ENCODE peak calls at places on chromosome 13, in ten cellular contexts. One of them, this sample, is unnamed.

GRCh38 chr13:47025791-47026419 is 129.1 kb upstream of the HTR2A start:
- DNase-seq in heart right ventricle: no peak
- DNase-seq in effector memory CD4-positive, alpha-beta T cell: no peak
- DNase-seq in choroid plexus epithelial cell: no peak
- DNase-seq in iPS DF 6.9: no peak
- DNase-seq in AG10803: no peak
- DNase-seq in cardiac fibroblast: no peak
- DNase-seq in esophagus squamous epithelium: no peak
- DNase-seq in MG63: no peak
- DNase-seq in right atrium auricular region: no peak
- DNase-seq in this sample: peak

GRCh38 chr13:68509734-68510621 is 1279.8 kb upstream of the PCDH9 start:
- DNase-seq in AG10803: no peak
- DNase-seq in iPS DF 6.9: no peak
- DNase-seq in right atrium auricular region: no peak
- DNase-seq in heart right ventricle: no peak
- DNase-seq in MG63: no peak
- DNase-seq in cardiac fibroblast: no peak
- DNase-seq in esophagus squamous epithelium: no peak
- DNase-seq in choroid plexus epithelial cell: no peak
- DNase-seq in effector memory CD4-positive, alpha-beta T cell: no peak
- DNase-seq in this sample: no peak

GRCh38 chr13:110070511-110071120 is 236.3 kb downstream of the COL4A1 start:
- DNase-seq in cardiac fibroblast: peak
- DNase-seq in iPS DF 6.9: no peak
- DNase-seq in right atrium auricular region: no peak
- DNase-seq in MG63: no peak
- DNase-seq in effector memory CD4-positive, alpha-beta T cell: no peak
- DNase-seq in AG10803: peak
- DNase-seq in choroid plexus epithelial cell: peak
- DNase-seq in heart right ventricle: no peak
- DNase-seq in esophagus squamous epithelium: no peak
- DNase-seq in this sample: peak

GRCh38 chr13:35923347-35923746 is 207.8 kb downstream of the DCLK1 start:
- DNase-seq in right atrium auricular region: no peak
- DNase-seq in MG63: peak
- DNase-seq in cardiac fibroblast: peak
- DNase-seq in effector memory CD4-positive, alpha-beta T cell: no peak
- DNase-seq in iPS DF 6.9: no peak
- DNase-seq in heart right ventricle: peak
- DNase-seq in AG10803: peak
- DNase-seq in choroid plexus epithelial cell: peak
- DNase-seq in esophagus squamous epithelium: no peak
- DNase-seq in this sample: peak

GRCh38 chr13:103772576-103772975 is 706.4 kb upstream of the SLC10A2 start:
- DNase-seq in AG10803: no peak
- DNase-seq in cardiac fibroblast: no peak
- DNase-seq in right atrium auricular region: no peak
- DNase-seq in effector memory CD4-positive, alpha-beta T cell: no peak
- DNase-seq in choroid plexus epithelial cell: no peak
- DNase-seq in heart right ventricle: no peak
- DNase-seq in esophagus squamous epithelium: no peak
- DNase-seq in iPS DF 6.9: peak
- DNase-seq in MG63: no peak
- DNase-seq in this sample: no peak

GRCh38 chr13:111940892-111941291 is 126.1 kb upstream of the SOX1 start:
- DNase-seq in right atrium auricular region: peak
- DNase-seq in heart right ventricle: no peak
- DNase-seq in cardiac fibroblast: no peak
- DNase-seq in effector memory CD4-positive, alpha-beta T cell: no peak
- DNase-seq in choroid plexus epithelial cell: no peak
- DNase-seq in MG63: no peak
- DNase-seq in esophagus squamous epithelium: no peak
- DNase-seq in AG10803: no peak
- DNase-seq in iPS DF 6.9: no peak
- DNase-seq in this sample: no peak

GRCh38 chr13:25200783-25201182 is 28.7 kb upstream of the AMER2 start:
- DNase-seq in heart right ventricle: no peak
- DNase-seq in choroid plexus epithelial cell: peak
- DNase-seq in effector memory CD4-positive, alpha-beta T cell: no peak
- DNase-seq in iPS DF 6.9: no peak
- DNase-seq in esophagus squamous epithelium: no peak
- DNase-seq in cardiac fibroblast: no peak
- DNase-seq in MG63: no peak
- DNase-seq in right atrium auricular region: no peak
- DNase-seq in AG10803: no peak
- DNase-seq in this sample: peak

GRCh38 chr13:110352735-110353134 is 45.7 kb downstream of the COL4A2 start:
- DNase-seq in choroid plexus epithelial cell: no peak
- DNase-seq in MG63: no peak
- DNase-seq in heart right ventricle: no peak
- DNase-seq in cardiac fibroblast: no peak
- DNase-seq in esophagus squamous epithelium: no peak
- DNase-seq in right atrium auricular region: no peak
- DNase-seq in effector memory CD4-positive, alpha-beta T cell: no peak
- DNase-seq in AG10803: no peak
- DNase-seq in iPS DF 6.9: peak
- DNase-seq in this sample: no peak

GRCh38 chr13:72462726-72463125 is 264.7 kb downstream of the MZT1 start:
- DNase-seq in heart right ventricle: no peak
- DNase-seq in esophagus squamous epithelium: no peak
- DNase-seq in right atrium auricular region: no peak
- DNase-seq in choroid plexus epithelial cell: no peak
- DNase-seq in MG63: no peak
- DNase-seq in iPS DF 6.9: no peak
- DNase-seq in cardiac fibroblast: no peak
- DNase-seq in effector memory CD4-positive, alpha-beta T cell: no peak
- DNase-seq in AG10803: no peak
- DNase-seq in this sample: no peak

GRCh38 chr13:77150651-77151050 is 123.7 kb upstream of the FBXL3 start:
- DNase-seq in choroid plexus epithelial cell: no peak
- DNase-seq in cardiac fibroblast: no peak
- DNase-seq in right atrium auricular region: no peak
- DNase-seq in iPS DF 6.9: no peak
- DNase-seq in AG10803: no peak
- DNase-seq in heart right ventricle: no peak
- DNase-seq in MG63: no peak
- DNase-seq in esophagus squamous epithelium: no peak
- DNase-seq in effector memory CD4-positive, alpha-beta T cell: no peak
- DNase-seq in this sample: no peak

GRCh38 chr13:74825170-74825948 is 656.6 kb downstream of the TBC1D4 start:
- DNase-seq in choroid plexus epithelial cell: peak
- DNase-seq in cardiac fibroblast: peak
- DNase-seq in AG10803: peak
- DNase-seq in heart right ventricle: no peak
- DNase-seq in iPS DF 6.9: no peak
- DNase-seq in esophagus squamous epithelium: no peak
- DNase-seq in right atrium auricular region: no peak
- DNase-seq in effector memory CD4-positive, alpha-beta T cell: no peak
- DNase-seq in MG63: no peak
- DNase-seq in this sample: peak

GRCh38 chr13:79457948-79458347 is 23.0 kb upstream of the NDFIP2 start:
- DNase-seq in effector memory CD4-positive, alpha-beta T cell: no peak
- DNase-seq in iPS DF 6.9: no peak
- DNase-seq in esophagus squamous epithelium: no peak
- DNase-seq in MG63: peak
- DNase-seq in AG10803: peak
- DNase-seq in choroid plexus epithelial cell: peak
- DNase-seq in cardiac fibroblast: peak
- DNase-seq in heart right ventricle: no peak
- DNase-seq in right atrium auricular region: no peak
- DNase-seq in this sample: peak

GRCh38 chr13:90800082-90800746 is 547.3 kb upstream of the MIR17HG start:
- DNase-seq in heart right ventricle: peak
- DNase-seq in esophagus squamous epithelium: no peak
- DNase-seq in cardiac fibroblast: peak
- DNase-seq in choroid plexus epithelial cell: peak
- DNase-seq in iPS DF 6.9: no peak
- DNase-seq in AG10803: no peak
- DNase-seq in right atrium auricular region: peak
- DNase-seq in effector memory CD4-positive, alpha-beta T cell: no peak
- DNase-seq in MG63: no peak
- DNase-seq in this sample: peak

GRCh38 chr13:89923731-89924130 is 1423.8 kb upstream of the MIR17HG start:
- DNase-seq in right atrium auricular region: no peak
- DNase-seq in choroid plexus epithelial cell: peak
- DNase-seq in AG10803: no peak
- DNase-seq in esophagus squamous epithelium: no peak
- DNase-seq in iPS DF 6.9: no peak
- DNase-seq in cardiac fibroblast: peak
- DNase-seq in effector memory CD4-positive, alpha-beta T cell: no peak
- DNase-seq in MG63: no peak
- DNase-seq in heart right ventricle: no peak
- DNase-seq in this sample: peak

GRCh38 chr13:100428966-100429365 is 159.6 kb downstream of the GGACT start:
- DNase-seq in heart right ventricle: no peak
- DNase-seq in AG10803: no peak
- DNase-seq in effector memory CD4-positive, alpha-beta T cell: no peak
- DNase-seq in cardiac fibroblast: peak
- DNase-seq in choroid plexus epithelial cell: peak
- DNase-seq in iPS DF 6.9: no peak
- DNase-seq in MG63: no peak
- DNase-seq in right atrium auricular region: no peak
- DNase-seq in esophagus squamous epithelium: no peak
- DNase-seq in this sample: no peak

GRCh38 chr13:90448466-90449037 is 898.9 kb upstream of the MIR17HG start:
- DNase-seq in MG63: no peak
- DNase-seq in iPS DF 6.9: no peak
- DNase-seq in AG10803: peak
- DNase-seq in cardiac fibroblast: peak
- DNase-seq in right atrium auricular region: no peak
- DNase-seq in esophagus squamous epithelium: no peak
- DNase-seq in heart right ventricle: no peak
- DNase-seq in choroid plexus epithelial cell: peak
- DNase-seq in effector memory CD4-positive, alpha-beta T cell: no peak
- DNase-seq in this sample: peak

GRCh38 chr13:99214232-99214631 is 13.6 kb downstream of the UBAC2 start:
- DNase-seq in effector memory CD4-positive, alpha-beta T cell: no peak
- DNase-seq in cardiac fibroblast: no peak
- DNase-seq in choroid plexus epithelial cell: no peak
- DNase-seq in esophagus squamous epithelium: no peak
- DNase-seq in right atrium auricular region: peak
- DNase-seq in MG63: no peak
- DNase-seq in iPS DF 6.9: no peak
- DNase-seq in heart right ventricle: no peak
- DNase-seq in AG10803: no peak
- DNase-seq in this sample: no peak

GRCh38 chr13:108268713-108269112 is 805 bp upstream of the TNFSF13B start:
- DNase-seq in heart right ventricle: no peak
- DNase-seq in right atrium auricular region: no peak
- DNase-seq in effector memory CD4-positive, alpha-beta T cell: no peak
- DNase-seq in choroid plexus epithelial cell: no peak
- DNase-seq in MG63: no peak
- DNase-seq in iPS DF 6.9: no peak
- DNase-seq in esophagus squamous epithelium: no peak
- DNase-seq in cardiac fibroblast: no peak
- DNase-seq in AG10803: no peak
- DNase-seq in this sample: no peak

GRCh38 chr13:108270442-108270841 is 924 bp downstream of the TNFSF13B start:
- DNase-seq in iPS DF 6.9: no peak
- DNase-seq in right atrium auricular region: no peak
- DNase-seq in AG10803: no peak
- DNase-seq in MG63: no peak
- DNase-seq in effector memory CD4-positive, alpha-beta T cell: no peak
- DNase-seq in cardiac fibroblast: no peak
- DNase-seq in choroid plexus epithelial cell: no peak
- DNase-seq in esophagus squamous epithelium: no peak
- DNase-seq in heart right ventricle: no peak
- DNase-seq in this sample: no peak

GRCh38 chr13:108272333-108272732 is 2.8 kb downstream of the TNFSF13B start:
- DNase-seq in iPS DF 6.9: no peak
- DNase-seq in effector memory CD4-positive, alpha-beta T cell: no peak
- DNase-seq in MG63: no peak
- DNase-seq in choroid plexus epithelial cell: peak
- DNase-seq in right atrium auricular region: no peak
- DNase-seq in heart right ventricle: no peak
- DNase-seq in esophagus squamous epithelium: no peak
- DNase-seq in AG10803: no peak
- DNase-seq in cardiac fibroblast: no peak
- DNase-seq in this sample: no peak

GRCh38 chr13:108267338-108267737 is 2.2 kb upstream of the TNFSF13B start:
- DNase-seq in effector memory CD4-positive, alpha-beta T cell: no peak
- DNase-seq in iPS DF 6.9: no peak
- DNase-seq in cardiac fibroblast: no peak
- DNase-seq in MG63: no peak
- DNase-seq in choroid plexus epithelial cell: no peak
- DNase-seq in esophagus squamous epithelium: no peak
- DNase-seq in heart right ventricle: no peak
- DNase-seq in AG10803: no peak
- DNase-seq in right atrium auricular region: no peak
- DNase-seq in this sample: no peak

GRCh38 chr13:108269601-108270328 is at the start of gene TNFSF13B:
- DNase-seq in cardiac fibroblast: peak
- DNase-seq in right atrium auricular region: peak
- DNase-seq in heart right ventricle: peak
- DNase-seq in choroid plexus epithelial cell: peak
- DNase-seq in esophagus squamous epithelium: no peak
- DNase-seq in AG10803: peak
- DNase-seq in effector memory CD4-positive, alpha-beta T cell: peak
- DNase-seq in iPS DF 6.9: peak
- DNase-seq in MG63: peak
- DNase-seq in this sample: peak
- H3K4me3 ChIP-seq in cardiac fibroblast: peak
- H3K4me3 ChIP-seq in right atrium auricular region: peak
- H3K4me3 ChIP-seq in heart right ventricle: peak
- H3K4me3 ChIP-seq in choroid plexus epithelial cell: peak
- H3K4me3 ChIP-seq in esophagus squamous epithelium: peak
- H3K4me3 ChIP-seq in AG10803: peak
- H3K4me3 ChIP-seq in effector memory CD4-positive, alpha-beta T cell: peak
- H3K4me3 ChIP-seq in iPS DF 6.9: no peak
- H3K4me3 ChIP-seq in MG63: peak
- H3K4me3 ChIP-seq in this sample: peak

GRCh38 chr13:27921421-27921960 is 1.7 kb downstream of the PDX1 start:
- DNase-seq in heart right ventricle: no peak
- DNase-seq in effector memory CD4-positive, alpha-beta T cell: no peak
- DNase-seq in iPS DF 6.9: no peak
- DNase-seq in choroid plexus epithelial cell: no peak
- DNase-seq in esophagus squamous epithelium: no peak
- DNase-seq in cardiac fibroblast: no peak
- DNase-seq in right atrium auricular region: no peak
- DNase-seq in MG63: no peak
- DNase-seq in AG10803: no peak
- DNase-seq in this sample: no peak
- H3K4me3 ChIP-seq in heart right ventricle: peak
- H3K4me3 ChIP-seq in effector memory CD4-positive, alpha-beta T cell: peak
- H3K4me3 ChIP-seq in iPS DF 6.9: no peak
- H3K4me3 ChIP-seq in choroid plexus epithelial cell: no peak
- H3K4me3 ChIP-seq in esophagus squamous epithelium: peak
- H3K4me3 ChIP-seq in cardiac fibroblast: peak
- H3K4me3 ChIP-seq in right atrium auricular region: no peak
- H3K4me3 ChIP-seq in MG63: no peak
- H3K4me3 ChIP-seq in AG10803: peak
- H3K4me3 ChIP-seq in this sample: peak

GRCh38 chr13:48749144-48749543 is 95.4 kb downstream of the CYSLTR2 start:
- DNase-seq in heart right ventricle: no peak
- DNase-seq in cardiac fibroblast: peak
- DNase-seq in AG10803: peak
- DNase-seq in right atrium auricular region: no peak
- DNase-seq in choroid plexus epithelial cell: peak
- DNase-seq in iPS DF 6.9: no peak
- DNase-seq in esophagus squamous epithelium: no peak
- DNase-seq in MG63: peak
- DNase-seq in effector memory CD4-positive, alpha-beta T cell: no peak
- DNase-seq in this sample: peak
- H3K4me3 ChIP-seq in heart right ventricle: no peak
- H3K4me3 ChIP-seq in cardiac fibroblast: no peak
- H3K4me3 ChIP-seq in AG10803: no peak
- H3K4me3 ChIP-seq in right atrium auricular region: no peak
- H3K4me3 ChIP-seq in choroid plexus epithelial cell: no peak
- H3K4me3 ChIP-seq in iPS DF 6.9: no peak
- H3K4me3 ChIP-seq in esophagus squamous epithelium: no peak
- H3K4me3 ChIP-seq in MG63: no peak
- H3K4me3 ChIP-seq in effector memory CD4-positive, alpha-beta T cell: no peak
- H3K4me3 ChIP-seq in this sample: no peak

GRCh38 chr13:42094641-42095040 is 46.2 kb downstream of the DGKH start:
- DNase-seq in right atrium auricular region: no peak
- DNase-seq in MG63: no peak
- DNase-seq in cardiac fibroblast: no peak
- DNase-seq in effector memory CD4-positive, alpha-beta T cell: no peak
- DNase-seq in AG10803: no peak
- DNase-seq in heart right ventricle: no peak
- DNase-seq in esophagus squamous epithelium: no peak
- DNase-seq in choroid plexus epithelial cell: no peak
- DNase-seq in iPS DF 6.9: no peak
- DNase-seq in this sample: no peak
- H3K4me3 ChIP-seq in right atrium auricular region: no peak
- H3K4me3 ChIP-seq in MG63: no peak
- H3K4me3 ChIP-seq in cardiac fibroblast: no peak
- H3K4me3 ChIP-seq in effector memory CD4-positive, alpha-beta T cell: no peak
- H3K4me3 ChIP-seq in AG10803: no peak
- H3K4me3 ChIP-seq in heart right ventricle: no peak
- H3K4me3 ChIP-seq in esophagus squamous epithelium: no peak
- H3K4me3 ChIP-seq in choroid plexus epithelial cell: no peak
- H3K4me3 ChIP-seq in iPS DF 6.9: no peak
- H3K4me3 ChIP-seq in this sample: no peak